ENCODE peak calls at places on chromosomes 5 and 9, in four cellular contexts. Z, T, U and X are unnamed samples.

GRCh38 chr9:37311938-37312730 is 110.4 kb upstream of the GRHPR start:
- DNase-seq in T (no peak), U (no peak), Z (no peak), X (no peak)

GRCh38 chr9:114681594-114682332 is at the start of gene TEX48:
- DNase-seq in T (peak), U (peak), Z (no peak), X (peak)

GRCh38 chr5:164422400-164422799 is 917.0 kb downstream of the MAT2B start:
- DNase-seq in U (peak), Z (no peak), T (no peak), X (peak)

GRCh38 chr9:86648828-86649170 is 294.6 kb upstream of the TUT7 start:
- DNase-seq in T (no peak), Z (no peak), U (no peak), X (no peak)

GRCh38 chr9:16074962-16075361 is 522.1 kb downstream of the CCDC171 start:
- DNase-seq in T (no peak), Z (no peak), U (no peak), X (no peak)

GRCh38 chr5:154583545-154584168 is 105.6 kb upstream of the HAND1 start:
- DNase-seq in Z (no peak), U (no peak), T (no peak), X (no peak)

GRCh38 chr5:124124711-124125229 is 612.8 kb downstream of the CSNK1G3 start:
- DNase-seq in U (no peak), Z (no peak), T (no peak), X (no peak)

GRCh38 chr5:19002111-19002510 is 985.9 kb downstream of the CDH18 start:
- DNase-seq in T (no peak), Z (no peak), U (no peak), X (no peak)

GRCh38 chr9:124502711-124503702 is 4.2 kb downstream of the NR5A1 start:
- DNase-seq in T (no peak), U (no peak), Z (no peak), X (no peak)

GRCh38 chr9:124505901-124506346 is 1.3 kb downstream of the NR5A1 start:
- DNase-seq in Z (no peak), T (no peak), U (no peak), X (no peak)

GRCh38 chr9:124505006-124505900 is 1.9 kb downstream of the NR5A1 start:
- DNase-seq in U (peak), T (no peak), Z (no peak), X (no peak)

GRCh38 chr9:124503713-124504529 is 3.3 kb downstream of the NR5A1 start:
- DNase-seq in T (no peak), U (no peak), Z (no peak), X (peak)

GRCh38 chr9:124504530-124505005 is 2.6 kb downstream of the NR5A1 start:
- DNase-seq in T (no peak), U (no peak), Z (no peak), X (no peak)
- H3K4me3 ChIP-seq in T (no peak), U (peak), Z (no peak), X (no peak)

DNA sequence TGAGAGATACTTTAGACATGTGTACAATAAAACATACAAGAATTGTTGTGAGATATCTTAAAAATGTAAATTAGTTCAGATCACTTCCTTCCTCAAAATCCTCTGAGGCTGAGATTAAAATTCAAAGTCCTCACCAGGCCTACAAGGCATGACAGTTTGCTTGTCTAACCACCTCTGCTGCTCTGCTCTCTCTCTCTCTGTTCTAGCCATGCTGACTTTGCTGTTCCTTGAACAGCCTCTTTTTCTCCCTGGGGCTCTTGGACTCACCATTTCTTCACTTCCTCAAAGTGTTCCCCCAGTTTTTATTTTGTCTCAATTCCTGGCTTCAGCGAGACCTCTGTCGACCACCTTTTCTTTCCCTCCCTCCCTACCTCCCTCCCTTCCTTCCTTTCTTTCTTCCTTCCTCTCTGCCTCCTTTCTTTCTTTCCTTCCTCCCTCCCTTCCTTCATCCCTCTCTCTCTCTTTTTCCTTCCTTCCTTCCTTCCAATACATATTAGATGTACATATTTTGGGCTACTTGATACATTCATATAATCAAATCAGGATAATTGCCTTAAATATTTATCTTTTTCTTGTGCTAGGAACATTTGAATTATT is 27.0 kb downstream of the CATSPER3 start:
- DNase-seq in Z (no peak), T (no peak), U (no peak), X (no peak)
- H3K4me3 ChIP-seq in Z (no peak), T (no peak), U (no peak), X (no peak)

GRCh38 chr5:55171471-55171870 is 1.5 kb downstream of the CDC20B start:
- DNase-seq in T (no peak), U (no peak), Z (no peak), X (no peak)

GRCh38 chr5:55173696-55174101 is 722 bp upstream of the CDC20B start:
- DNase-seq in U (no peak), T (no peak), Z (no peak), X (no peak)

GRCh38 chr5:55172937-55173695 is at the start of gene CDC20B:
- DNase-seq in T (peak), Z (peak), U (peak), X (peak)

GRCh38 chr5:55175781-55176175 is 2.8 kb upstream of the CDC20B start:
- DNase-seq in T (no peak), U (no peak), Z (no peak), X (no peak)

DNA sequence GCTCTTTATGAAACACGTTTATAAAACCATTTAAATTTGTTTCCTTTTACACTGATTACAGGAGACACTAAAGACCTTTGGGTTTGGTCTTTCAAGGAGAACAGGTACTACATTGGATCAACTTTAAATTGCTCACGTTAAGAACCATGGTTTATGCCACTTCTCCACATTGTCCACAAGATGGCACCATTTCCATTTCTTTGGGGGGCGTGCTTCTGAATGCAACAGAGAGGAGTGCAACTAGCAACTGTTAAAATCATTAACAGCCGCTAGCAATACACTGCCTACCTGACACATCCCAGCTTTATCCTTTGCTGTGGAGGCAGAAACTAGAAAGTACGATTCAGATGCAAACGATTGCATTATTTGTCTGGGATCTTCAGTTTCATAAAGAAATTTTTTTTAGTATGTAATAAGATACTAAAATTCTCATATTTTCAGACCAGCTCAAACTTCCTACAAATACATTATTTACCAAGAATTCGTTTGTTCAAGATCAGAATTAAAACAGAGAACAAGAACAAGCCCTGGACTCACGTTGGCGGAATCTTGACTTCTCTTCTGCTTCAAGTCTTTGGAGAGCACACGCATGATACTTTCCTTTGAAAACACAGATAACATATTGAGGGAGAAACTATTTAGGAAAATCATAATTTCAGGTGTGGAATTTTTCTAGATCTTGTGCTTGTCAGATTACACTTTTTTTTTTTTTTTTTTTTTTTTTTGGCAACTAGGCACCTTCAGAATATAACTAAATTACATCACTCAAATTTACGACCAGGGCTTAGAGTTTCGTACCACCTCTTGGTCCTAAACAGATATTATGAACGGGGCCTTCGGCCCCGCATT is 702 bp downstream of the CDC20B start:
- DNase-seq in U (peak), Z (no peak), T (peak), X (no peak)
- H3K4me3 ChIP-seq in U (no peak), Z (peak), T (peak), X (peak)

GRCh38 chr5:181042036-181042435 is 2.0 kb downstream of the BTNL9 start:
- DNase-seq in T (no peak), U (no peak), Z (no peak), X (no peak)
- H3K4me3 ChIP-seq in T (no peak), U (no peak), Z (peak), X (no peak)

GRCh38 chr5:139709587-139710369 is 61.6 kb downstream of the CXXC5 start:
- DNase-seq in T (peak), U (no peak), Z (no peak), X (no peak)
- H3K4me3 ChIP-seq in T (peak), U (peak), Z (peak), X (peak)

GRCh38 chr5:61796773-61797172 is 464.7 kb downstream of the ZSWIM6 start:
- DNase-seq in T (no peak), Z (no peak), U (no peak), X (no peak)
- H3K4me3 ChIP-seq in T (no peak), Z (no peak), U (no peak), X (no peak)

GRCh38 chr9:83623634-83623991 is 670 bp downstream of the IDNK start:
- DNase-seq in T (no peak), Z (no peak), U (no peak), X (no peak)

GRCh38 chr9:83617299-83617698 is 5.6 kb upstream of the IDNK start:
- DNase-seq in U (no peak), T (no peak), Z (no peak), X (no peak)

GRCh38 chr9:83622814-83623633 is at the start of gene IDNK:
- DNase-seq in Z (peak), T (peak), U (peak), X (peak)

GRCh38 chr9:83622433-83622813 is 520 bp upstream of the IDNK start:
- DNase-seq in T (no peak), Z (no peak), U (no peak), X (no peak)

DNA sequence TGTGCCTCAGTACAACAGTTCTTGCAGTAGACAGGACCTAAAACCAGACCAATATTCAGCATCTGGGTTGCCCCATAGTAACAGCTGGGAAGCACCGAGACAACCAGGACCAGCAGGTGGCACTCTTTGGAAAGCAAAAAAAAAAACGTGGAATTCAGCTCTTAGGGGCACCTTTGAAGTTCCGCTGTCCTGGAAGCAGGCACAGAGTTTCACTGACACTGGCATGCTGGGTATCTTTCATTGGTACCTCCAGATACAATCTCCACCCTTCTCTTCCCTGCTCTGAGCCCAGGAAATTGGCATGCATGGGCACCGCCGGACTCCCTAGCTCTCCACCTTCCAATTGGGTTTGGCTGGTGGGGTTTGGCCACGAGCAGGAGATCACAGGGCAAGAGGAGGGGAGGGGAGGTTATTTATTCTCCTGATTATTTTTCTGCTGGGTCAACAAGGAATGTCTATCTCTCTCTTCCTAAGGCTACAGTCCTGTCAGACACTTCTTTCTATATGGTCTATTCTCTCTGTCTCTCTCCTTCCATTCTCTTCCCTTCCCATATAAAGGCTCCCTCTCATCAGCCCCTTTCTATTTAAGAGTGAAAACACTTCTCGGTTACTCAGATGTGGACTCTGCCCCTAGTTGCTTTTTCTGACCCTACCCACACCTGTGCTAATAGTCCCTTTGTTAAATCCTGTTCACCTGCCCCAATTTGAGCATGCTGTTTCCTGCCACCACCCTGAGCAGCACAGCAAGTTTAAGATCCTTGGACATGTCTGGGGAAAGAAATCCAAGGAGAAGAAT is 1.9 kb upstream of the IDNK start:
- DNase-seq in Z (no peak), U (peak), T (peak), X (peak)
- H3K4me3 ChIP-seq in Z (no peak), U (no peak), T (no peak), X (peak)

GRCh38 chr5:139414601-139415121 is 10.8 kb upstream of the SPATA24 start:
- DNase-seq in U (no peak), T (no peak), Z (no peak), X (no peak)
- H3K4me3 ChIP-seq in U (no peak), T (no peak), Z (no peak), X (no peak)